ENCODE peak calls at places on chromosomes 16 and 17, in four cellular contexts. E, Y, Z and P are unnamed samples.

GRCh38 chr17:19753661-19754463 is 5.8 kb upstream of the ALDH3A1 start:
- DNase-seq in E (no peak), Y (no peak), Z (no peak), P (peak)

GRCh38 chr17:45783593-45784292 is 377 bp upstream of the CRHR1 start:
- DNase-seq in E (no peak), Y (no peak), Z (peak), P (no peak)

GRCh38 chr17:46820592-46821450 is 2.3 kb upstream of the WNT3 start:
- DNase-seq in E (no peak), Y (no peak), Z (no peak), P (no peak)

GRCh38 chr17:73589096-73589980 is 54.9 kb downstream of the SDK2 start:
- DNase-seq in E (no peak), Y (peak), Z (no peak), P (no peak)

GRCh38 chr17:50953831-50954601 is 87.9 kb upstream of the TOB1 start:
- DNase-seq in E (no peak), Y (no peak), Z (no peak), P (peak)

GRCh38 chr17:78391843-78392242 is 13.4 kb downstream of the PGS1 start:
- DNase-seq in E (no peak), Y (no peak), Z (no peak), P (peak)

GRCh38 chr16:89546781-89547180 is 13.7 kb upstream of the RPL13 start:
- DNase-seq in E (no peak), Y (no peak), Z (no peak), P (no peak)

GRCh38 chr16:65116216-65116615 is 5.6 kb downstream of the CDH11 start:
- DNase-seq in E (no peak), Y (no peak), Z (no peak), P (no peak)

GRCh38 chr17:15894913-15895658 is 49.8 kb upstream of the ADORA2B start:
- DNase-seq in E (no peak), Y (no peak), Z (no peak), P (no peak)

GRCh38 chr17:47987240-47987835 is 16.4 kb downstream of the CDK5RAP3 start:
- DNase-seq in E (no peak), Y (no peak), Z (no peak), P (no peak)

GRCh38 chr16:30902070-30902972 is 5.9 kb downstream of the CTF1 start:
- DNase-seq in E (no peak), Y (no peak), Z (peak), P (peak)

GRCh38 chr16:67247698-67248400 is 568 bp upstream of the FHOD1 start:
- DNase-seq in E (no peak), Y (no peak), Z (no peak), P (peak)

GRCh38 chr16:67249762-67250327 is 1.1 kb downstream of the SLC9A5 start:
- DNase-seq in E (no peak), Y (no peak), Z (no peak), P (no peak)

GRCh38 chr16:67246945-67247697 is at the start of gene FHOD1:
- DNase-seq in E (peak), Y (peak), Z (peak), P (peak)

GRCh38 chr16:67249178-67249759 is 490 bp downstream of the SLC9A5 start:
- DNase-seq in E (no peak), Y (no peak), Z (no peak), P (no peak)

DNA sequence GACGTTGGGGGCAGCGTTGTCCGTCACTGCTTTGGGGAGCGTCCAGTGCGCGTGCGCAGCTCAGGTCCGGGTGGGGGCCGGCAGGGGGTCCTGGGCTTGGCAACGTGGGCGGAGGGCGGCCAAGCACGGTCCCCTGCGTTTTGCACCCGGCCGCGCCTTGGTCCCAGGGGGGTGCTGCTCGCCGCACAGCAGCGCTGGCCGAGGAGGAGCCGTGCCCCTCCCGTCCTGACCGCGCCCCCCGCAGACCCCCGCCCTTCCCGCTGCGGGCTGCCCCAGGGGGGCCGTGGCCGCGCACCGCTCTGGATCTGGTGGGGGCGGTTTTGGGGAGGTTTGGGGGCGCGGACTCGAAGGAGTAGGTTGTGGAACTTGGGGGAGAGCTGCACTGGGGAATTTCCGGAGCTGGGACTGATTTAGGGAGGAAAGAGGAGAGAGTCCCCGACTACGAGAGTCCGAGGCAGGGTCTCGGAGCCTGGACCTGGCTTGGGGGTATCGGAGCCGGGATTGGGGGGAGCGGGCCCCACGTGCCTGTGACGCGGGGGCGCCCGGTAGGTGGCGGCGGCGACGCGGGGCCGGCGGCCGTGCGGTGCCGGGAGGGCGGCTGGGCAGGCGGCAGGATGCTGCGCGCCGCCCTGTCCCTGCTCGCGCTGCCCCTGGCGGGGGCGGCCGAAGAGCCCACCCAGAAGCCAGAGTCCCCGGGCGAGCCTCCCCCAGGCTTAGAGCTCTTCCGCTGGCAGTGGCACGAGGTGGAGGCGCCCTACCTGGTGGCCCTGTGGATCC is at the start of gene SLC9A5:
- DNase-seq in E (no peak), Y (peak), Z (peak), P (no peak)
- TF ChIP-seq CTCF in E (peak), Y (no peak), Z (no peak), P (no peak)

GRCh38 chr17:9958586-9959281 is 53.7 kb upstream of the RCVRN start:
- DNase-seq in E (no peak), Y (no peak), Z (no peak), P (no peak)

GRCh38 chr17:9956474-9957131 is 51.5 kb upstream of the RCVRN start:
- DNase-seq in E (no peak), Y (no peak), Z (no peak), P (no peak)

GRCh38 chr17:9957244-9957643 is 52.2 kb upstream of the RCVRN start:
- DNase-seq in E (no peak), Y (no peak), Z (no peak), P (no peak)

DNA sequence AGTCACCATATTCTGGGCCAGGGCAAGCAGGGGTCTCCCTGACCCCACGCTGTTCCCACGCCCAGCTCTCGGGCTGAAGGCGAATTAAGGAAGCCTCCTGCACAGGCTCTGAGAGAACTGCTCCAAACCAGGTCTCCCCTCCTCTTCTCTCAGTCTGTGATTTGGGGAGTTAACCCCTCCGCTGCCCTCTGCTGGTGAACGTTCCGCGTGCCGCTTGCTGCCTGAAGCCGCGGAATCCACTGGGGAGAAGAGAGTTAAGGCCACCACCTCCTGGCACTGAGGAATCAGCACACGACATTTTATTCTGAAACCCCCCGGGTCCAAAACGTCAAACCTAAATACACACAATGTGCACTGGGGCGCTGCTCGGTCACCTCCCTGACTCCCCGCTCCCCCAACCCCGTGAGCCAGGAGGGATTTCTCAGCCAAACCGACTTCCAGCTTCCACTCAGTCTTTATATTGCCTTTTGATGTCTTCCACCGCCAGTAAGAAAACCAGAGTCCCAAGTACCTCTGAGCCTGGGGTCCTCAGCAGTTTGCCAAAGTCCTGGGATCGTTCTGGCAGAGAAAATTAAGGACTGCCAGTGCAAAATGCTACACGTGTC is 54.4 kb upstream of the RCVRN start:
- DNase-seq in E (no peak), Y (peak), Z (peak), P (peak)
- TF ChIP-seq CTCF in E (peak), Y (peak), Z (peak), P (peak)

GRCh38 chr16:72424776-72425175 is 252.8 kb upstream of the PMFBP1 start:
- DNase-seq in E (no peak), Y (no peak), Z (no peak), P (no peak)
- TF ChIP-seq CTCF in E (no peak), Y (no peak), Z (no peak), P (no peak)

GRCh38 chr17:52111182-52111581 is 47.3 kb downstream of the CA10 start:
- DNase-seq in E (no peak), Y (no peak), Z (no peak), P (no peak)

GRCh38 chr17:52105601-52106000 is 52.9 kb downstream of the CA10 start:
- DNase-seq in E (no peak), Y (no peak), Z (no peak), P (no peak)

GRCh38 chr17:52106070-52106469 is 52.4 kb downstream of the CA10 start:
- DNase-seq in E (no peak), Y (no peak), Z (no peak), P (no peak)

GRCh38 chr17:52106638-52107261 is 51.8 kb downstream of the CA10 start:
- DNase-seq in E (no peak), Y (peak), Z (peak), P (peak)
- TF ChIP-seq CTCF in E (peak), Y (peak), Z (peak), P (peak)

GRCh38 chr17:65455972-65456343 is 105.5 kb downstream of the AXIN2 start:
- DNase-seq in E (no peak), Y (peak), Z (no peak), P (peak)
- TF ChIP-seq CTCF in E (peak), Y (peak), Z (no peak), P (no peak)

GRCh38 chr16:4307215-4308037 is 8.4 kb upstream of the GLIS2 start:
- DNase-seq in E (peak), Y (peak), Z (peak), P (peak)
- TF ChIP-seq CTCF in E (no peak), Y (no peak), Z (no peak), P (no peak)

GRCh38 chr16:63568184-63568583 is 1531.9 kb upstream of the CDH8 start:
- DNase-seq in E (no peak), Y (no peak), Z (no peak), P (no peak)
- TF ChIP-seq CTCF in E (no peak), Y (no peak), Z (no peak), P (no peak)

GRCh38 chr17:75267403-75268232 is 3.4 kb downstream of the MIF4GD start:
- DNase-seq in E (no peak), Y (no peak), Z (peak), P (no peak)
- TF ChIP-seq CTCF in E (no peak), Y (peak), Z (no peak), P (no peak)

DNA sequence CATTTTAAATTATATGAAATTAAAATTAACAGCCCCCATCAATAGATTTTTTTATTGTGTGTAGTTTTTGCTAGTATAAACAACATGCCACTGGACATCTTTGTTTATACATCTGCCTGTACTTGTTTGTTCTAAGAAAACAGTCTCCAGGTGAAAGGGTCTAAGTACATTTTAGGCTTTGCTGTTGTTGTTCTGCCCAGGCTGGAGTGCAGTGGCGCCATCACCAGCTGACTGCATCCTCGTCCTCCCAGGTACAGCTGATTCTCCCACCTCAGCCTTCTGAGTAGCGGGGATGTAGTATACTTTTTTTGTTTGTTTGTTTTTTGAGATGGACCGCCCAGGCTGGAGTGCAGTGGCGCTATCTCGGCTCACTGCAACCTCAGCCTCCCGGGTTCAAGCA is 25.5 kb downstream of the C17orf58 start:
- DNase-seq in E (no peak), Y (no peak), Z (no peak), P (no peak)
- TF ChIP-seq CTCF in E (no peak), Y (no peak), Z (no peak), P (no peak)